ENCODE peak calls at places on chromosomes 11 and 22, in ten cellular contexts. L is nephron progenitor cell; A is fibroblast of villous mesenchyme; H is HCT116; S is cardiac muscle cell; U is brain microvascular endothelial cell; Q is lower leg skin; X is pancreas; N is astrocyte of the spinal cord; W is activated CD8-positive, alpha-beta T cell treated with anti-CD3 and anti-CD28 coated beads for 36 hours. G is an unnamed sample.
A peak's percentile ranks its signal among the peaks of the same experiment; 100 is the strongest.

GRCh38 chr22:17871726-17872458 is 97.6 kb upstream of the BID start:
- DNase-seq in A (no peak), S (no peak), L (no peak), H (no peak), U (no peak), X (no peak), Q (no peak), N (no peak), W (no peak), G (no peak)

GRCh38 chr11:82874646-82875523 is 25.3 kb downstream of the PRCP start:
- DNase-seq in H (no peak), W (no peak), L (no peak), S (no peak), A (no peak), N (no peak), U (no peak), Q (no peak), X (no peak), G (no peak)

GRCh38 chr11:925158-925495 is 543 bp upstream of the AP2A2 start:
- DNase-seq in W (no peak), S (no peak), N (no peak), A (no peak), L (no peak), Q (no peak), H (no peak), U (no peak), X (peak; percentile 63), G (no peak)

GRCh38 chr11:12838463-12839120 is 164.4 kb downstream of the TEAD1 start:
- DNase-seq in X (no peak), A (peak; percentile 91), W (no peak), Q (peak; percentile 59), N (no peak), S (peak; percentile 61), H (no peak), L (no peak), U (no peak), G (no peak)

GRCh38 chr22:37028692-37029674 is 9.4 kb downstream of the MPST start:
- DNase-seq in S (no peak), H (no peak), W (no peak), Q (no peak), X (peak; percentile 33), A (no peak), N (no peak), L (no peak), U (no peak), G (no peak)

GRCh38 chr11:15927196-15927865 is 429.0 kb downstream of the SOX6 start:
- DNase-seq in N (no peak), S (no peak), L (no peak), Q (no peak), H (no peak), U (no peak), W (no peak), X (no peak), A (no peak), G (no peak)

GRCh38 chr11:71240865-71241691 is 11.3 kb downstream of the SHANK2 start:
- DNase-seq in S (peak; percentile 95), W (no peak), H (no peak), N (peak; percentile 78), U (peak; percentile 90), Q (peak; percentile 43), A (peak; percentile 98), X (no peak), L (peak; percentile 48), G (peak; percentile 71)

GRCh38 chr11:77604281-77604680 is 14.5 kb downstream of the AQP11 start:
- DNase-seq in Q (no peak), H (no peak), S (no peak), A (no peak), U (no peak), W (no peak), X (no peak), L (no peak), N (no peak), G (no peak)

GRCh38 chr11:121512468-121513465 is 60.0 kb upstream of the SORL1-AS1 start:
- DNase-seq in W (no peak), L (no peak), H (no peak), A (no peak), Q (no peak), X (no peak), U (no peak), S (no peak), N (no peak), G (no peak)

GRCh38 chr11:83845797-83846196 is 559.6 kb upstream of the CCDC90B start:
- DNase-seq in L (no peak), Q (no peak), N (no peak), H (no peak), A (no peak), X (no peak), S (no peak), W (no peak), U (no peak), G (no peak)

GRCh38 chr11:115141715-115142114 is 362.5 kb downstream of the CADM1 start:
- DNase-seq in X (no peak), N (no peak), S (no peak), U (no peak), H (no peak), Q (no peak), A (no peak), W (no peak), L (no peak), G (no peak)

DNA sequence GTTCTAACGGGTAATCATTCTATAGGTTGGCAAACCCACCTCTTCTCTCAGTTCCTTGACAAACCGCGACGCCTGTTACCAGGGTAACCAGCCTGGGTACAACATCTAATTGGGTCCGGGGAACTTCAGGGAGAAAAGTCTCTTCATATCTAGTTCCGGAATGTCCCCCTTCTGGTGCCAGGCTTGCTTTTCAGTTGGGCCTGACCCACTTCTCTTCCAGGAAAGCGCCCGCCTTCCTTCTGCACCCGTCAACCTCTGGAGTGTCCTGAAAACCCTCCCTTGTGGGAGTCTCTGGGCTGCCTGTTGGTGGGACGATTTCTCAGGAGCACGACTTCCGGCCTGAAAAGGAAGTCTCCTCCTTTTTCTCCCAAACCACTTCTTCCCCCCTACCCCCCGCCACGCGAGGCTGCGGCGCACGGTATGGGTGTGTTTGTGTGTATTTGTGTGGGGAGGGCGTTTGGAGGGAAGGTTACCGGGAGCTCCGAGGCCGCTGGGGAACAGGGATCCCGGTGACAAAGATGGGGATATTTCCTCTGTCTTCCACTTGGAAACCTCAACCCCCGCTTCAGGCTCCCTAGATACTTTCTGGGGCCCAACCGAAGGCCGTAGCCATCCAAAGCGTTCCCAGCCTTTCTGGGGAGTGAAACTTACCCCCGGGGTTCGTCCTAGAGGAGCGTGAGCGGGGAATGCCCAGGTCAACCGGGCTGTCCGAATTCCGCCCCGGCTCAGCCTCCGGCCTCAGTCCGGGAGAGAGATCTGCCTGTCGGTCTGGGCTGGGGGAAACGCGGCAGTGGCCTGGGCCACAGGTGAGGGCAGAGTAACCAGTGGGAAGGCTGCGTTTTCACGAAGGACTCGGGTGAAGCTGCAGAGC is at the start of the genes NKAPD1 and PIH1D2:
- DNase-seq in X (peak; percentile 63), N (peak; percentile 92), W (peak; percentile 89), H (peak; percentile 83), L (peak; percentile 71), S (peak; percentile 94), A (peak; percentile 91), Q (peak; percentile 73), U (peak; percentile 72), G (peak; percentile 60)
- TF ChIP-seq CTCF in X (no peak), N (no peak), W (no peak), H (no peak), L (no peak), S (peak; percentile 4), A (peak; percentile 2), Q (no peak), U (peak; percentile 34), G (no peak)

DNA sequence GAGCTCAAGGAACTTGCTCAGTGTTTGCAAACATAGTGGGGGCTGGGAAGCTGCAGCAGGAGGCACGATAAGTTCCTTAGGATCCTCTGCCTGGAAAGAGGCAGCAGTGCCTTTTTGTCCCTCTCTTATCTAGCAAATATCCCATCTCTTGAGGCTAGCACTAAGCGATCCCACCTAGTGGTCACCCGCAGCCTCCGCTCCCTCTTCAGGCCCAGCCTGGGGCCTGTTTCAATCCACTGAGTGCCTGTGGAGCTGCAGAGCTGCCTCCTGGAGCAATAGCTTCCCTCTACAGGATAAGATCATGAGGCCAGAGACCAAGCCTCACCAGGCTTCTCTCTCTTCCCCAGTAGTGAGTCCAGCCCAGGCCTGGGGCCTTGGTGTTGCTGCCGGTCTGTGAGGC is 65.8 kb downstream of the SLC22A12 start:
- DNase-seq in Q (no peak), S (peak; percentile 13), L (peak; percentile 45), X (no peak), W (no peak), A (no peak), U (no peak), N (no peak), H (no peak), G (no peak)
- TF ChIP-seq CTCF in Q (no peak), S (peak; percentile 22), L (peak; percentile 49), X (no peak), W (no peak), A (no peak), U (peak; percentile 40), N (no peak), H (no peak), G (no peak)

GRCh38 chr11:101390539-101390938 is 193.3 kb downstream of the TRPC6 start:
- DNase-seq in Q (no peak), X (no peak), L (no peak), S (peak; percentile 11), W (no peak), N (peak; percentile 10), A (peak; percentile 19), U (peak; percentile 9), H (peak; percentile 3), G (no peak)
- TF ChIP-seq CTCF in Q (no peak), X (no peak), L (no peak), S (peak; percentile 22), W (no peak), N (peak; percentile 17), A (peak; percentile 15), U (peak; percentile 16), H (peak; percentile 30), G (no peak)

GRCh38 chr22:43945632-43946390 is 9.4 kb upstream of the SAMM50 start:
- DNase-seq in N (peak; percentile 44), A (peak; percentile 63), W (peak; percentile 86), L (peak; percentile 77), U (peak; percentile 72), H (peak; percentile 41), Q (no peak), X (peak; percentile 60), S (peak; percentile 68), G (peak; percentile 82)
- TF ChIP-seq CTCF in N (peak; percentile 81), A (peak; percentile 75), W (peak; percentile 83), L (peak; percentile 67), U (peak; percentile 90), H (peak; percentile 62), Q (no peak), X (peak; percentile 45), S (peak; percentile 83), G (peak; percentile 72)

DNA sequence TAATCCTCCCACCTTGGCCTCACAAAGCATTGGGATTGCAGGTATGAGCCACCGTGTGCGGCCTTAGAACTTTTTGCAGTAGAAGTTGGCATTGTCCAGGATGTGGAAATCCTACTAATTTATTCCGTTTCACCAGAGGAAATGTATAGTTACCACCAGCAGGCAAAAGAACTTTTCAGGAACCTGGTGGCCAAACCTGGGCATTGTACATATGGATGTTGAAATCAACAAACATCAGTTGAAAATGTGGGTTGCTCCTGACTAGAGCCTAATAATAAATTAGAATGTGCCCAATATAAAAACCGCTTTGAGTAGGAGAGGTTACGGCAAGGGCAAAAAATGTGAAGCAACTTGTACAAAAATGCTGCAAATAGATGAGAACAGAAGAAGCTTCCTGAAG is 40.7 kb upstream of the XBP1 start:
- DNase-seq in X (no peak), H (no peak), U (no peak), W (no peak), S (no peak), L (no peak), Q (no peak), N (no peak), A (no peak), G (no peak)
- TF ChIP-seq CTCF in X (no peak), H (no peak), U (peak; percentile 13), W (no peak), S (no peak), L (no peak), Q (no peak), N (no peak), A (no peak), G (no peak)